ENCODE peak calls at places on chromosomes 2 and 18, in eight cellular contexts. A is CD8-positive, alpha-beta memory T cell; X is GM06990; B is CD4-positive, alpha-beta memory T cell; I is stimulated activated CD4-positive, alpha-beta T cell treated with anti-CD3 and anti-CD28 coated beads, Interleukin-4, amount 100 ng/mL, for 24 hours; M is stimulated activated naive CD8-positive, alpha-beta T cell treated with anti-CD3 and anti-CD28 coated beads, Interleukin-15, Interleukin-2, amounts not matched to agents 100 U/mL and 50 U/mL, for 24 hours; L is osteocyte; P is GM13976. N is an unnamed sample.

GRCh38 chr2:152432206-152432653 is 97.3 kb downstream of the FMNL2 start:
- DNase-seq in A (no peak), X (no peak), B (no peak), I (no peak), M (no peak), L (no peak), P (no peak), N (no peak)

GRCh38 chr18:62715829-62716678 is 713 bp downstream of the PHLPP1 start:
- DNase-seq in A (peak), X (peak), B (peak), I (peak), M (peak), L (peak), P (peak), N (peak)

GRCh38 chr2:59684101-59684770 is 869.2 kb downstream of the BCL11A start:
- DNase-seq in A (no peak), X (no peak), B (no peak), I (no peak), M (no peak), L (no peak), P (no peak), N (no peak)

GRCh38 chr2:102895386-102895785 is 133.6 kb downstream of the TMEM182 start:
- DNase-seq in A (no peak), X (no peak), B (no peak), I (no peak), M (no peak), L (no peak), P (no peak), N (no peak)

GRCh38 chr2:178723786-178724346 is 83.4 kb downstream of the TTN start:
- DNase-seq in A (no peak), X (no peak), B (no peak), I (no peak), M (no peak), L (no peak), P (no peak), N (no peak)

GRCh38 chr18:68721681-68722583 is 7.0 kb upstream of the TMX3 start:
- DNase-seq in A (no peak), X (peak), B (peak), I (no peak), M (no peak), L (no peak), P (peak), N (no peak)

GRCh38 chr2:168247341-168248305 is at the start of gene STK39:
- DNase-seq in A (peak), X (peak), B (peak), I (peak), M (peak), L (peak), P (peak), N (peak)

GRCh38 chr2:239878686-239879085 is 146.5 kb downstream of the NDUFA10 start:
- DNase-seq in A (no peak), X (no peak), B (no peak), I (no peak), M (no peak), L (peak), P (no peak), N (no peak)

GRCh38 chr2:128026422-128027277 is 1.2 kb downstream of the SAP130 start:
- DNase-seq in A (no peak), X (no peak), B (no peak), I (no peak), M (no peak), L (peak), P (no peak), N (no peak)